ENCODE peak calls at places on chromosomes 12 and 14, in six cellular contexts. One of them, this sample, is unnamed.

GRCh38 chr14:70753518-70753953 is 55.8 kb downstream of the MAP3K9 start:
- DNase-seq in mesendoderm: peak
- DNase-seq in dorsolateral prefrontal cortex: no peak
- DNase-seq in astrocyte of the spinal cord: no peak
- DNase-seq in NCI-H2107: no peak
- DNase-seq in amniotic stem cell: no peak
- DNase-seq in this sample: no peak

GRCh38 chr12:29673346-29673745 is 110.4 kb downstream of the TMTC1 start:
- DNase-seq in mesendoderm: no peak
- DNase-seq in dorsolateral prefrontal cortex: no peak
- DNase-seq in amniotic stem cell: no peak
- DNase-seq in NCI-H2107: no peak
- DNase-seq in astrocyte of the spinal cord: peak
- DNase-seq in this sample: no peak

GRCh38 chr12:104741497-104742367 is 216.4 kb downstream of the SLC41A2 start:
- DNase-seq in astrocyte of the spinal cord: no peak
- DNase-seq in amniotic stem cell: no peak
- DNase-seq in mesendoderm: no peak
- DNase-seq in dorsolateral prefrontal cortex: no peak
- DNase-seq in NCI-H2107: no peak
- DNase-seq in this sample: no peak

GRCh38 chr12:98256830-98257229 is 258.6 kb upstream of the TMPO start:
- DNase-seq in mesendoderm: peak
- DNase-seq in amniotic stem cell: no peak
- DNase-seq in dorsolateral prefrontal cortex: no peak
- DNase-seq in NCI-H2107: no peak
- DNase-seq in astrocyte of the spinal cord: no peak
- DNase-seq in this sample: no peak

GRCh38 chr12:130634866-130635265 is 81.2 kb downstream of the RIMBP2 start:
- DNase-seq in dorsolateral prefrontal cortex: no peak
- DNase-seq in mesendoderm: no peak
- DNase-seq in NCI-H2107: peak
- DNase-seq in astrocyte of the spinal cord: no peak
- DNase-seq in amniotic stem cell: no peak
- DNase-seq in this sample: no peak

GRCh38 chr12:54021432-54022013 is 6.7 kb upstream of the HOXC6 start:
- DNase-seq in amniotic stem cell: no peak
- DNase-seq in mesendoderm: peak
- DNase-seq in astrocyte of the spinal cord: no peak
- DNase-seq in dorsolateral prefrontal cortex: no peak
- DNase-seq in NCI-H2107: no peak
- DNase-seq in this sample: no peak

GRCh38 chr14:49294736-49295135 is 291.4 kb downstream of the RPS29 start:
- DNase-seq in NCI-H2107: no peak
- DNase-seq in amniotic stem cell: no peak
- DNase-seq in mesendoderm: peak
- DNase-seq in astrocyte of the spinal cord: no peak
- DNase-seq in dorsolateral prefrontal cortex: no peak
- DNase-seq in this sample: no peak

GRCh38 chr14:44300911-44301310 is 206.2 kb downstream of the FSCB start:
- DNase-seq in astrocyte of the spinal cord: no peak
- DNase-seq in dorsolateral prefrontal cortex: no peak
- DNase-seq in NCI-H2107: no peak
- DNase-seq in mesendoderm: no peak
- DNase-seq in amniotic stem cell: no peak
- DNase-seq in this sample: peak

GRCh38 chr12:129052373-129052772 is 199.1 kb downstream of the GLT1D1 start:
- DNase-seq in dorsolateral prefrontal cortex: no peak
- DNase-seq in astrocyte of the spinal cord: no peak
- DNase-seq in mesendoderm: no peak
- DNase-seq in NCI-H2107: no peak
- DNase-seq in amniotic stem cell: no peak
- DNase-seq in this sample: no peak

GRCh38 chr12:111775205-111776193 is 8.8 kb downstream of the ALDH2 start:
- DNase-seq in NCI-H2107: no peak
- DNase-seq in dorsolateral prefrontal cortex: peak
- DNase-seq in amniotic stem cell: no peak
- DNase-seq in mesendoderm: peak
- DNase-seq in astrocyte of the spinal cord: peak
- DNase-seq in this sample: no peak

GRCh38 chr14:90722590-90722989 is 93.6 kb downstream of the TTC7B start:
- DNase-seq in amniotic stem cell: no peak
- DNase-seq in NCI-H2107: no peak
- DNase-seq in mesendoderm: no peak
- DNase-seq in astrocyte of the spinal cord: no peak
- DNase-seq in dorsolateral prefrontal cortex: no peak
- DNase-seq in this sample: no peak